ENCODE peak calls at places on chromosomes 7 and 10, in four cellular contexts. One of them, this sample, is unnamed.
A peak's percentile ranks its signal among the peaks of the same experiment; 100 is the strongest.

GRCh38 chr10:125762692-125763648 is 12.7 kb downstream of the MMP21 start:
- DNase-seq in IMR-90: no peak
- DNase-seq in heart left ventricle: no peak
- DNase-seq in RWPE1: no peak
- DNase-seq in this sample: no peak

GRCh38 chr7:11486271-11486670 is 345.7 kb downstream of the THSD7A start:
- DNase-seq in IMR-90: no peak
- DNase-seq in heart left ventricle: no peak
- DNase-seq in RWPE1: no peak
- DNase-seq in this sample: no peak

GRCh38 chr10:86758231-86759072 is 2.0 kb downstream of the BMPR1A start:
- DNase-seq in IMR-90: peak; percentile 25
- DNase-seq in heart left ventricle: no peak
- DNase-seq in RWPE1: peak; percentile 33
- DNase-seq in this sample: no peak

GRCh38 chr7:149285581-149285975 is 23.6 kb downstream of the ZNF783 start:
- DNase-seq in IMR-90: peak; percentile 11
- DNase-seq in heart left ventricle: peak; percentile 47
- DNase-seq in RWPE1: no peak
- DNase-seq in this sample: no peak

GRCh38 chr10:26997610-26998009 is 102.7 kb downstream of the ANKRD26 start:
- DNase-seq in IMR-90: no peak
- DNase-seq in heart left ventricle: no peak
- DNase-seq in RWPE1: no peak
- DNase-seq in this sample: no peak

GRCh38 chr7:47722126-47722525 is 140.2 kb upstream of the TNS3 start:
- DNase-seq in IMR-90: no peak
- DNase-seq in heart left ventricle: no peak
- DNase-seq in RWPE1: no peak
- DNase-seq in this sample: no peak

GRCh38 chr10:103145860-103146466 is 47.1 kb downstream of the NT5C2 start:
- DNase-seq in IMR-90: peak; percentile 92
- DNase-seq in heart left ventricle: peak; percentile 90
- DNase-seq in RWPE1: peak; percentile 45
- DNase-seq in this sample: peak; percentile 67

GRCh38 chr7:120792091-120792860 is 65.7 kb downstream of the TSPAN12 start:
- DNase-seq in IMR-90: peak; percentile 65
- DNase-seq in heart left ventricle: peak; percentile 79
- DNase-seq in RWPE1: peak; percentile 15
- DNase-seq in this sample: peak; percentile 29

GRCh38 chr10:6476989-6477388 is 103.1 kb downstream of the PRKCQ start:
- DNase-seq in IMR-90: no peak
- DNase-seq in heart left ventricle: no peak
- DNase-seq in RWPE1: peak; percentile 66
- DNase-seq in this sample: no peak

GRCh38 chr10:86317949-86318725 is 48.5 kb downstream of the GRID1 start:
- DNase-seq in IMR-90: no peak
- DNase-seq in heart left ventricle: no peak
- DNase-seq in RWPE1: peak; percentile 21
- DNase-seq in this sample: no peak

GRCh38 chr7:253491-254336 is 36.3 kb upstream of the FOXL3 start:
- DNase-seq in IMR-90: no peak
- DNase-seq in heart left ventricle: no peak
- DNase-seq in RWPE1: no peak
- DNase-seq in this sample: no peak

GRCh38 chr7:128006550-128007292 is 24.5 kb downstream of the LRRC4 start:
- DNase-seq in IMR-90: no peak
- DNase-seq in heart left ventricle: no peak
- DNase-seq in RWPE1: no peak
- DNase-seq in this sample: no peak

GRCh38 chr10:22148956-22149355 is 68.9 kb downstream of the EBLN1 start:
- DNase-seq in IMR-90: peak; percentile 7
- DNase-seq in heart left ventricle: no peak
- DNase-seq in RWPE1: no peak
- DNase-seq in this sample: no peak

GRCh38 chr10:21060626-21061025 is 163.5 kb upstream of the NEBL start:
- DNase-seq in IMR-90: no peak
- DNase-seq in heart left ventricle: no peak
- DNase-seq in RWPE1: no peak
- DNase-seq in this sample: no peak

GRCh38 chr10:114920459-114920858 is 17.5 kb upstream of the TRUB1 start:
- DNase-seq in IMR-90: no peak
- DNase-seq in heart left ventricle: no peak
- DNase-seq in RWPE1: peak; percentile 28
- DNase-seq in this sample: no peak

GRCh38 chr10:118799779-118800178 is 45.0 kb upstream of the CACUL1 start:
- DNase-seq in IMR-90: peak; percentile 23
- DNase-seq in heart left ventricle: no peak
- DNase-seq in RWPE1: peak; percentile 86
- DNase-seq in this sample: no peak

GRCh38 chr10:7484456-7485266 is 73.8 kb upstream of the SFMBT2 start:
- DNase-seq in IMR-90: no peak
- DNase-seq in heart left ventricle: no peak
- DNase-seq in RWPE1: no peak
- DNase-seq in this sample: no peak

GRCh38 chr10:43037942-43038782 is 38.7 kb upstream of the RET start:
- DNase-seq in IMR-90: no peak
- DNase-seq in heart left ventricle: no peak
- DNase-seq in RWPE1: no peak
- DNase-seq in this sample: no peak

GRCh38 chr10:124878457-124878739 is 63.5 kb upstream of the ZRANB1 start:
- DNase-seq in IMR-90: no peak
- DNase-seq in heart left ventricle: no peak
- DNase-seq in RWPE1: no peak
- DNase-seq in this sample: no peak

GRCh38 chr7:44292876-44293560 is 32.4 kb downstream of the CAMK2B start:
- DNase-seq in IMR-90: no peak
- DNase-seq in heart left ventricle: no peak
- DNase-seq in RWPE1: no peak
- DNase-seq in this sample: no peak

GRCh38 chr10:96873086-96873485 is 41.0 kb downstream of the LCOR start:
- DNase-seq in IMR-90: no peak
- DNase-seq in heart left ventricle: no peak
- DNase-seq in RWPE1: no peak
- DNase-seq in this sample: no peak

GRCh38 chr7:38744746-38745145 is 113.6 kb upstream of the AMPH start:
- DNase-seq in IMR-90: peak; percentile 78
- DNase-seq in heart left ventricle: no peak
- DNase-seq in RWPE1: peak; percentile 25
- DNase-seq in this sample: peak; percentile 13

GRCh38 chr7:154339169-154339568 is 287.0 kb downstream of the DPP6 start:
- DNase-seq in IMR-90: no peak
- DNase-seq in heart left ventricle: no peak
- DNase-seq in RWPE1: no peak
- DNase-seq in this sample: no peak

GRCh38 chr10:89153086-89153485 is 54.0 kb downstream of the CH25H start:
- DNase-seq in IMR-90: no peak
- DNase-seq in heart left ventricle: no peak
- DNase-seq in RWPE1: no peak
- DNase-seq in this sample: no peak

GRCh38 chr7:135669774-135670173 is 7.5 kb downstream of the STMP1 start:
- DNase-seq in IMR-90: no peak
- DNase-seq in heart left ventricle: no peak
- DNase-seq in RWPE1: no peak
- DNase-seq in this sample: no peak
- H3K27ac ChIP-seq in IMR-90: peak overlapping the region; percentile 15
- H3K27ac ChIP-seq in heart left ventricle: no peak overlapping the region
- H3K27ac ChIP-seq in RWPE1: no peak overlapping the region
- H3K27ac ChIP-seq in this sample: no peak overlapping the region

DNA sequence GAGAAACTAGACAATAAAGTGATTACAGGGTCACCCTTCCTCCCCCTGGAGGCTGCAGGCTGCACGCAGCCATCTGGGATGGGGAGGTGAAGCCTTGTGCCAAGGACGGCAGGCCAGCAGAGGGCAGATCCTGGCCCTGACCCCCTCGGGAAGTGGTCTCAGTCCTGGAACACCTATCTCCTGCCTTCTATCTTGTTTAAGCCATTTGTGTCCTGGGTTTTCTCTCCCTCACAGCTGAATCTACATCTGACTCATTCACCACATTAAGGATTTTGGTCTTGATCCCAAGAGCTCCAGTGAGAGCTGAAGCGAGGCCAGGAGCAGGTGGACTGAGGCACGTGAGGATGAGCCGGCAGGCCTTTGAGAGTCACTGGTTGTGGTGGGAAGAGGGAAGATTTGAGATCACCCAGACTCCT is 16.4 kb upstream of the PARP12 start:
- DNase-seq in IMR-90: peak; percentile 83
- DNase-seq in heart left ventricle: no peak
- DNase-seq in RWPE1: no peak
- DNase-seq in this sample: peak; percentile 39
- TF ChIP-seq CTCF in IMR-90: peak; percentile 18
- TF ChIP-seq CTCF in heart left ventricle: peak; percentile 24
- TF ChIP-seq CTCF in RWPE1: no peak
- TF ChIP-seq CTCF in this sample: peak; percentile 41

DNA sequence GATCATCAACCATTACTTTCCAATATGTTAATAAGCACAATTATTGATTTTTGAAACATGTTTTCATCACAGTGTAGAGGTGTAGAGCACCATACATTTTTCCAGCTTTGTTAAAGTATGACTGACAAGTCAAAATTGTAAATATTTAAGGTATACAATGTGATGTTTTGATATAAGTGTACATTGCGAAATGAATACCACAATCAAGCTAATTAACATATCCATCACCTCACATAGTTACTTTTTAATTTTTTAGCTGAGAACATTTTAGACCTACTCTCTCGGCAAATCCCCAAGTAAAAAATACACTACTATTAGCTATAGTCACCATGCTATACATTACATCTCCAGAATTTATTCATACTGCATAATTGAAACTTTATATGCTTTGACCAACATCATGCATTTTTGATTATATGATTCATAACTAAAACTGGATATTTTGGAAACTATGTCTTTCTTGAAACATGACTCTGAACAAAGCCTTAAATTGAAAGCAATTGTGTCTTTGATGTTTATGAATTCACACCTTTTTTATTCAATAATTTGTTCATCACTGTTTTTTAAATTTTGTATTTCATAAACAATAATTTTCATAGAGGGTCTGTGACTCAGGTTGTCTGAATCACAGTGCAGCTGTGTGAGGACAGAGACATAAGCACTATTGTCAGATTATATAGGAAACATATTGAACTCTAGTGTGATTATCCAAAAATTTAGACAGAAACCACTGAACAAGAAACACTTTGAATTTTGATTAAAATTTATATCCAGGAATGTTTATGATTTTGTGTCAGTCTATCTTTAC is 486.1 kb downstream of the SEMA3D start:
- DNase-seq in IMR-90: peak; percentile 38
- DNase-seq in heart left ventricle: no peak
- DNase-seq in RWPE1: no peak
- DNase-seq in this sample: no peak
- H3K27ac ChIP-seq in IMR-90: no peak overlapping the region
- H3K27ac ChIP-seq in heart left ventricle: no peak overlapping the region
- H3K27ac ChIP-seq in RWPE1: no peak overlapping the region
- H3K27ac ChIP-seq in this sample: no peak overlapping the region

DNA sequence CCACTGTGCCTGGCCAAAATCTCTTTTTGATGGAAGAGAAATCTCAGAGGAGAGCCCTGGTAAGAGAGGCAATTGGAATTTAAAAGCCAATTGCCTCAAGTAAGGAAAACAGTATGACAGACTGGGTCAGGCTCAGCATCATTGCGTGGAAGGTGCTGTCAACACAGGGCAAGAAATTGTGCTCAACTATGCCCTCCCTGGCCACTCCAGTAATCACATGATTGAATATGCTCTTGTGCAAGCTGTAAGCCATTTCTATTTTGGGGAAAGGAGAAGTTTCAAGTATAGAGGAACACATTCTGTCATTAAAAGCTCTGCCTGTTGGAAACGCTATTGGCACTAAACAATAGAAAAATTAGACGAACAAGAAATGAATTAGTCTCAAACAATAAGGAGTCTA is 1127.7 kb downstream of the REEP3 start:
- DNase-seq in IMR-90: no peak
- DNase-seq in heart left ventricle: no peak
- DNase-seq in RWPE1: peak; percentile 4
- DNase-seq in this sample: no peak
- TF ChIP-seq CTCF in IMR-90: no peak
- TF ChIP-seq CTCF in heart left ventricle: peak; percentile 15
- TF ChIP-seq CTCF in RWPE1: no peak
- TF ChIP-seq CTCF in this sample: no peak

GRCh38 chr7:2405201-2405600 is 1.8 kb downstream of the CHST12 start:
- DNase-seq in IMR-90: no peak
- DNase-seq in heart left ventricle: no peak
- DNase-seq in RWPE1: no peak
- DNase-seq in this sample: no peak
- H3K27ac ChIP-seq in IMR-90: no peak overlapping the region
- H3K27ac ChIP-seq in heart left ventricle: no peak overlapping the region
- H3K27ac ChIP-seq in RWPE1: no peak overlapping the region
- H3K27ac ChIP-seq in this sample: no peak overlapping the region

DNA sequence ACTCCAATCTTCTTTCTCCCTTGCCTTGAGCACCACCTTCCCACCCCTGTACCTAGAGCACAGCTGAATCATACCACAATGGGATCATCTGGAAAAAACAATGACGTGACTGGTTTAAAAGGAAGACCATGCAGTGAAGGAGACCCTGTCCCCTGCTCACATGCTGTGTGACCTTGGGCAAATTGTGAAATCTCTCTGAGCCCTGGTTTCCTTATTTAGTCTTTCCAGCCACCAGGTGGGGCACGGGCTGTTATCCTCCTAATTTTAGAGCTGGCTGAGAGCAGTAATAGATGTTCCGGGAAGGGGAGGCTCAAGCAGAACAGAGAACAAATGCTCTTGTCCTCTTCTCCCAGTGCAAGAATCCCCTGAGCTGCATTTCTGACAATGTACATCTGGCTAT is 198.3 kb downstream of the RPS24 start:
- DNase-seq in IMR-90: no peak
- DNase-seq in heart left ventricle: peak; percentile 56
- DNase-seq in RWPE1: no peak
- DNase-seq in this sample: no peak
- TF ChIP-seq CTCF in IMR-90: peak; percentile 39
- TF ChIP-seq CTCF in heart left ventricle: peak; percentile 37
- TF ChIP-seq CTCF in RWPE1: no peak
- TF ChIP-seq CTCF in this sample: peak; percentile 42

GRCh38 chr10:79402951-79403350 is 42.5 kb downstream of the ZCCHC24 start:
- DNase-seq in IMR-90: no peak
- DNase-seq in heart left ventricle: peak; percentile 21
- DNase-seq in RWPE1: no peak
- DNase-seq in this sample: no peak
- H3K27ac ChIP-seq in IMR-90: no peak overlapping the region
- H3K27ac ChIP-seq in heart left ventricle: peak overlapping the region; percentile 92
- H3K27ac ChIP-seq in RWPE1: no peak overlapping the region
- H3K27ac ChIP-seq in this sample: no peak overlapping the region

This sample was measured in AG04450.